ENCODE peak calls at places on chromosomes 11 and 22, in nine cellular contexts. X is activated CD8-positive, alpha-beta memory T cell treated with anti-CD3 and anti-CD28 coated beads for 1 hour; I is AG09319; Y is PC-3; N is fibroblast of lung; L is central memory CD8-positive, alpha-beta T cell; V is ELR; J is WTC11; M is AG04450. D is an unnamed sample.

GRCh38 chr11:73320786-73321325 is 12.8 kb downstream of the ARHGEF17 start:
- DNase-seq in M (no peak), N (peak; percentile 65), X (no peak), J (no peak), L (no peak), I (no peak), V (no peak), Y (no peak), D (peak; percentile 42)

GRCh38 chr22:37160037-37160436 is 10.3 kb upstream of the IL2RB start:
- DNase-seq in L (no peak), V (peak; percentile 25), I (no peak), J (no peak), N (no peak), Y (no peak), M (no peak), X (no peak), D (no peak)

GRCh38 chr11:87265132-87265531 is 227.4 kb downstream of the TMEM135 start:
- DNase-seq in X (no peak), M (peak; percentile 13), V (peak; percentile 52), I (peak; percentile 27), N (peak; percentile 51), J (no peak), L (no peak), Y (no peak), D (no peak)

GRCh38 chr11:44258839-44259420 is 51.0 kb downstream of the ALX4 start:
- DNase-seq in L (no peak), N (no peak), Y (no peak), J (no peak), M (no peak), V (no peak), X (no peak), I (no peak), D (no peak)

GRCh38 chr11:19766810-19767209 is 54.2 kb downstream of the NAV2 start:
- DNase-seq in I (no peak), Y (peak; percentile 39), M (no peak), V (peak; percentile 25), N (no peak), J (no peak), X (no peak), L (no peak), D (no peak)

GRCh38 chr11:61021661-61022212 is 50.3 kb downstream of the CD6 start:
- DNase-seq in N (no peak), I (no peak), L (peak; percentile 74), M (no peak), V (no peak), J (peak; percentile 83), X (peak; percentile 80), Y (no peak), D (no peak)

GRCh38 chr11:65288706-65289536 is 25.7 kb upstream of the CDC42EP2 start:
- DNase-seq in N (peak; percentile 50), Y (no peak), J (no peak), X (no peak), M (no peak), L (no peak), V (no peak), I (peak; percentile 37), D (no peak)

GRCh38 chr11:91981995-91982394 is 242.6 kb upstream of the FAT3 start:
- DNase-seq in M (peak; percentile 41), L (no peak), N (peak; percentile 99), X (no peak), Y (peak; percentile 93), V (no peak), I (peak; percentile 70), J (no peak), D (peak; percentile 33)

GRCh38 chr11:67321313-67321871 is 18.1 kb downstream of the SSH3 start:
- DNase-seq in X (no peak), N (no peak), V (no peak), M (no peak), J (no peak), L (no peak), Y (no peak), I (no peak), D (no peak)

GRCh38 chr11:79119491-79120284 is 321.1 kb downstream of the TENM4 start:
- DNase-seq in J (no peak), I (no peak), X (no peak), Y (no peak), M (no peak), V (no peak), N (no peak), L (no peak), D (no peak)

D was measured in uterus.